ENCODE peak calls at places on chromosomes 13 and 19, in nine cellular contexts. Y is right lobe of liver; X is tibial artery; K is CD4-positive, CD25-positive, alpha-beta regulatory T cell; I is heart right ventricle; G is thoracic aorta; F is cardiac muscle cell; L is heart left ventricle; D is prostate gland. R is an unnamed sample.

GRCh38 chr19:11382898-11383705 is 1.0 kb downstream of the EPOR start:
- DNase-seq in Y (peak; percentile 85), X (peak; percentile 39), K (peak; percentile 23), I (peak; percentile 58), G (no peak), F (peak; percentile 83), L (peak; percentile 51), D (no peak), R (peak; percentile 85)

GRCh38 chr13:39106216-39106995 is 68.2 kb downstream of the NHLRC3 start:
- DNase-seq in Y (no peak), X (no peak), K (no peak), I (no peak), G (no peak), F (no peak), L (no peak), D (no peak), R (no peak)

GRCh38 chr13:29111446-29111845 is 291.3 kb downstream of the MTUS2 start:
- DNase-seq in Y (no peak), X (no peak), K (no peak), I (no peak), G (no peak), F (no peak), L (no peak), D (no peak), R (no peak)

GRCh38 chr19:54160182-54160811 is 776 bp upstream of the LENG1 start:
- DNase-seq in Y (peak; percentile 57), X (no peak), K (no peak), I (no peak), G (no peak), F (no peak), L (no peak), D (no peak), R (no peak)

GRCh38 chr13:34179481-34179880 is 361.5 kb downstream of the RFC3 start:
- DNase-seq in Y (no peak), X (no peak), K (no peak), I (no peak), G (no peak), F (peak; percentile 9), L (no peak), D (no peak), R (no peak)

GRCh38 chr19:7199613-7200533 is 94.3 kb downstream of the INSR start:
- DNase-seq in Y (no peak), X (no peak), K (no peak), I (no peak), G (no peak), F (no peak), L (no peak), D (no peak), R (no peak)

GRCh38 chr19:45901912-45902650 is at the start of gene MYPOP:
- DNase-seq in Y (no peak), X (no peak), K (no peak), I (no peak), G (no peak), F (peak; percentile 44), L (no peak), D (no peak), R (no peak)

GRCh38 chr19:18789883-18790565 is 1.1 kb downstream of the COMP start:
- DNase-seq in Y (no peak), X (peak; percentile 81), K (no peak), I (no peak), G (no peak), F (peak; percentile 32), L (no peak), D (no peak), R (no peak)

GRCh38 chr19:18388328-18389094 is 2.6 kb downstream of the GDF15 start:
- DNase-seq in Y (peak; percentile 84), X (peak; percentile 76), K (peak; percentile 67), I (peak; percentile 88), G (peak; percentile 40), F (peak; percentile 82), L (peak; percentile 85), D (peak; percentile 80), R (peak; percentile 91)

GRCh38 chr13:36344886-36345437 is 1.2 kb downstream of the SPART start:
- DNase-seq in Y (no peak), X (no peak), K (peak; percentile 2), I (no peak), G (no peak), F (peak; percentile 3), L (no peak), D (peak; percentile 30), R (no peak)

GRCh38 chr13:94966380-94966779 is 254.0 kb upstream of the SOX21 start:
- DNase-seq in Y (no peak), X (no peak), K (no peak), I (no peak), G (no peak), F (no peak), L (no peak), D (no peak), R (no peak)

GRCh38 chr19:50303558-50303957 is 25.6 kb downstream of the KCNC3 start:
- DNase-seq in Y (no peak), X (no peak), K (no peak), I (no peak), G (no peak), F (no peak), L (no peak), D (no peak), R (no peak)

GRCh38 chr13:35906636-35907035 is 224.5 kb downstream of the DCLK1 start:
- DNase-seq in Y (no peak), X (no peak), K (no peak), I (no peak), G (no peak), F (no peak), L (no peak), D (no peak), R (no peak)

GRCh38 chr13:45456196-45456972 is 8.4 kb upstream of the COG3 start:
- DNase-seq in Y (no peak), X (no peak), K (no peak), I (no peak), G (no peak), F (no peak), L (no peak), D (no peak), R (no peak)

GRCh38 chr13:96020155-96020575 is 33.0 kb downstream of the UGGT2 start:
- DNase-seq in Y (no peak), X (no peak), K (no peak), I (no peak), G (no peak), F (peak; percentile 74), L (no peak), D (peak; percentile 39), R (no peak)

GRCh38 chr19:39104104-39104708 is 20.0 kb downstream of the ACP7 start:
- DNase-seq in Y (no peak), X (no peak), K (no peak), I (no peak), G (no peak), F (no peak), L (no peak), D (no peak), R (no peak)

DNA sequence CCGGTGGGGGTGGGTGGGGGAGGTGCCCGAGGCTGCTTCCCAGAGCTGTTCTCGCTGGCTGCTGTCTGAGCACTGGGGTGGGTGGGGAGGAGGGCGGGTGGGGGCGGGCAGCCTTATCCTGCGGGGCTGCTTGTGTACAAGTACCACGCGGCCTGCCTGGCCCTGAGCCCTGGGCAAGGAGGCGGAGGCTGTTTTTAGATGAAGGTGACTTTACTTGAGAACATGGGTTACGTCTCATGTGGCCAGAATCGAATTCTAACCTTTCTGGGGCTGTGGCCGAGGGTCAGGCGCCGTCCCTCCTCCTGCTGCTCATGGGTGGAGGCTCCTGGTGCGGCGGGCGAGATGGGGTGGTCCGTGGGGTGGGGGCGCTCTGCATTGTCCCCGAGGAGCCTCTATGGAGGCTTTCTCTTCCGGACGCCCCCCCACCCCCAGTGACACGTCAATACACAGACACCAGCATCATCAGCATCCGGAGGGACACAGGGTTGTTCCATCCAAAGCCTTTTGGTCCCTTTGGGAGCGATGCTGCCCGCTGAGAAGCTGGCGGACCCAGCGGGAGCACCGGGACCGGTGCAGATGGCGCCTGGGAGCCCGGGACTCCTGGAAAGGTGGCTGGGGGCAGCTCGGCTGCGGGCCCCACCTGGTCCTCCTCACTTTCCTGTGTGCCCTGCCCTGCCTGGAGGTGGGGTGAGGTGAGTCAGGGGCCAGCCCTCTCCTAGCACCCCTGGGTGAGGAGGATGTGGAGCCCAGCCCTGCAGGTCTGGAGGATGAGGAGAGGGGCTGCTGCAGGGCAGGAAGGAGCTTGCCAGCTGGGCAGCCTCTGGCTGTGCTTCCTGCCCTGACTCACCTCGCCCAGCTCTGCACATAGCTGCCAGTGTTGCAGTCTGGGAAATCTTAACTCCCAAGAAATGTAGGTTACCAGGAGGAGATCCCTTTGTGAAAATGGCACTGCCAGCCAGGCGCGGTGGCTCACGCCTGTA is 3.4 kb downstream of the BSG start:
- DNase-seq in Y (peak; percentile 52), X (no peak), K (no peak), I (peak; percentile 77), G (no peak), F (peak; percentile 63), L (peak; percentile 92), D (no peak), R (no peak)
- H3K27ac ChIP-seq in Y (no peak overlapping the region), X (no peak overlapping the region), K (no peak overlapping the region), I (peak overlapping the region; percentile 97), G (no peak overlapping the region), F (peak overlapping the region; percentile 77), L (peak overlapping the region; percentile 99), D (no peak overlapping the region), R (no peak overlapping the region)

GRCh38 chr13:98527526-98527925 is 49.4 kb downstream of the STK24 start:
- DNase-seq in Y (no peak), X (no peak), K (no peak), I (no peak), G (no peak), F (no peak), L (no peak), D (no peak), R (peak; percentile 61)
- H3K4me1 ChIP-seq in Y (no peaks in the 10 kb centered on the region), X (no peaks in the 10 kb centered on the region), K (peaks cover 91% of the 10 kb centered on the region), I (peaks cover 80% of the 10 kb centered on the region), G (no peaks in the 10 kb centered on the region), F (peaks cover 36% of the 10 kb centered on the region), L (peaks cover 68% of the 10 kb centered on the region), D (peaks cover 3% of the 10 kb centered on the region), R (peaks cover 35% of the 10 kb centered on the region)

DNA sequence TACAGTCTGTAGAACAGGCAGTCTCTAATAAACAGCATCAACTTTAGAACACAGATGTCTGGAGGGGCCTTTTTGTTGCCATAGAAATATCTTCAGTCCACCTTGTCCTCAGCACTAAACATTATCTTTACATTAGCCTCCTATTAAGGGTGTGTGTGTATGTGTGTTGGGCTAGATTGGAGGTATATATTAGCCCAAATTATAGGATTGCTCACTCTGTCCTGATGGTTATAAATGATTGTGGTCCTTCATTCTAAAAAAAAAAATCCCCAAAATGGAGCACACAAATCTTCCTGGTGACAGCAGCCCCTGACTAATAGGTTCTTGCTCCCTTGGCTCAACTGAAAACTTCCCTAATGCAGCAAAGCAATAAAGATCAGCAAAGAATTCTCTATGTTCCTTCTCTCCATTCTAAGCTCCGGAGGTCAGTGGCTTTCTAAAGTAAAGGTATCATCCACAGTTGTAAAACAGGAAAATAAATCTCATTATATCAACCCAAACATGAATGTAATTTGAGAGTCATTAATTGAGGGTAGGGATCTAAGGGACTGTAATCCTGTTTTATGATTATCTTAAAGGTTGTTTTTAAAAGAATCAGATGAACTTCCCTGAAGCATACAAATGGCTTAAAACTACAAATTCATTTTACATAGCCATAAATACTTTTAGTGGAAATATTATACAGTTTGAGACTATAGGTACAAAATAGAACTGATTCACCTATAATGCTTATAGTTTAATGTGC is 232.7 kb downstream of the KLF12 start:
- DNase-seq in Y (no peak), X (no peak), K (no peak), I (no peak), G (no peak), F (no peak), L (no peak), D (no peak), R (no peak)
- H3K27ac ChIP-seq in Y (no peak overlapping the region), X (no peak overlapping the region), K (no peak overlapping the region), I (no peak overlapping the region), G (no peak overlapping the region), F (no peak overlapping the region), L (no peak overlapping the region), D (no peak overlapping the region), R (no peak overlapping the region)

GRCh38 chr13:62799038-62799535 is 1383.4 kb upstream of the PCDH20 start:
- DNase-seq in Y (no peak), X (no peak), K (no peak), I (no peak), G (no peak), F (no peak), L (no peak), D (no peak), R (no peak)
- H3K4me1 ChIP-seq in Y (no peaks in the 10 kb centered on the region), X (no peaks in the 10 kb centered on the region), K (no peaks in the 10 kb centered on the region), I (no peaks in the 10 kb centered on the region), G (no peaks in the 10 kb centered on the region), F (no peaks in the 10 kb centered on the region), L (no peaks in the 10 kb centered on the region), D (no peaks in the 10 kb centered on the region), R (no peaks in the 10 kb centered on the region)

R was measured in upper lobe of right lung.